ENCODE peak calls at places on chromosomes 16 and 17, in nine cellular contexts. Z is CD8-positive, alpha-beta memory T cell; T is activated CD8-positive, alpha-beta memory T cell treated with anti-CD3 and anti-CD28 coated beads, Interleukin-2, amount 50 U/mL, for 48 hours; K is NCI-H1105; M is iPS DF 6.9; F is cortex of kidney; Q is GM19239; X is neural crest cell; H is GM13977. J is an unnamed sample.

GRCh38 chr16:86545927-86546637 is 9.0 kb downstream of the MTHFSD start:
- DNase-seq in Q (no peak), Z (no peak), F (no peak), X (no peak), M (no peak), K (no peak), T (no peak), H (no peak), J (no peak)

GRCh38 chr16:30010817-30011504 is at the start of gene DOC2A:
- DNase-seq in T (no peak), F (no peak), K (peak), H (peak), X (peak), M (no peak), Z (no peak), Q (no peak), J (no peak)

GRCh38 chr17:78491236-78492115 is 85.7 kb downstream of the DNAH17 start:
- DNase-seq in X (no peak), T (no peak), K (no peak), H (no peak), Q (no peak), M (no peak), Z (no peak), F (no peak), J (no peak)

GRCh38 chr17:47239663-47240374 is 13.8 kb upstream of the ITGB3 start:
- DNase-seq in H (no peak), F (no peak), Q (no peak), X (no peak), T (no peak), K (peak), Z (no peak), M (no peak), J (peak)

GRCh38 chr17:7503521-7503920 is 19.4 kb downstream of the POLR2A start:
- DNase-seq in K (no peak), M (no peak), F (no peak), X (no peak), Q (no peak), H (no peak), T (no peak), Z (no peak), J (no peak)

GRCh38 chr16:29825145-29826044 is 5.1 kb downstream of the MVP start:
- DNase-seq in Z (no peak), K (no peak), F (no peak), H (peak), Q (peak), X (no peak), M (no peak), T (peak), J (peak)

GRCh38 chr17:9839433-9839832 is 13.7 kb downstream of the GLP2R start:
- DNase-seq in K (no peak), X (no peak), F (no peak), Q (no peak), M (no peak), Z (no peak), T (no peak), H (no peak), J (no peak)

GRCh38 chr17:60926466-60927183 is 249.0 kb downstream of the BCAS3 start:
- DNase-seq in F (no peak), K (no peak), Q (no peak), T (no peak), Z (no peak), M (no peak), X (no peak), H (no peak), J (no peak)

GRCh38 chr17:79065105-79065670 is 9.4 kb upstream of the ENGASE start:
- DNase-seq in K (peak), Z (peak), T (no peak), M (no peak), H (no peak), Q (no peak), F (no peak), X (peak), J (peak)

GRCh38 chr17:42378597-42379594 is 9.3 kb downstream of the STAT3 start:
- DNase-seq in M (no peak), H (no peak), Q (no peak), Z (no peak), X (no peak), T (no peak), F (no peak), K (no peak), J (no peak)

GRCh38 chr16:81928975-81929374 is 82.3 kb downstream of the SDR42E1 start:
- DNase-seq in T (no peak), M (no peak), X (no peak), F (no peak), Q (no peak), H (no peak), Z (no peak), K (no peak), J (no peak)

GRCh38 chr16:19737306-19737975 is 19.4 kb downstream of the IQCK start:
- DNase-seq in K (no peak), T (no peak), H (no peak), Z (no peak), F (no peak), M (no peak), Q (no peak), X (no peak), J (no peak)

GRCh38 chr16:11303405-11304138 is 22.4 kb upstream of the PRM1 start:
- DNase-seq in F (no peak), T (no peak), H (no peak), X (no peak), M (no peak), Q (no peak), K (peak), Z (no peak), J (no peak)

GRCh38 chr16:49336581-49336980 is 37.0 kb upstream of the C16orf78 start:
- DNase-seq in H (no peak), Q (no peak), M (no peak), T (no peak), K (no peak), F (no peak), X (no peak), Z (no peak), J (no peak)

GRCh38 chr17:35170968-35171771 is 23.0 kb downstream of the SLC35G3 start:
- DNase-seq in T (peak), H (peak), M (no peak), K (no peak), Q (no peak), F (no peak), Z (no peak), X (no peak), J (peak)

GRCh38 chr16:69064789-69065313 is 40.6 kb upstream of the HAS3 start:
- DNase-seq in X (no peak), K (no peak), F (no peak), T (no peak), Q (no peak), Z (no peak), M (no peak), H (no peak), J (no peak)

GRCh38 chr17:72972263-72972951 is 120.1 kb downstream of the SLC39A11 start:
- DNase-seq in K (no peak), M (no peak), T (no peak), H (no peak), F (no peak), Z (no peak), X (no peak), Q (no peak), J (no peak)

GRCh38 chr16:84027607-84028006 is 15.0 kb downstream of the SLC38A8 start:
- DNase-seq in M (no peak), H (no peak), F (no peak), Q (no peak), X (no peak), K (no peak), T (no peak), Z (no peak), J (peak)

GRCh38 chr16:88315543-88316105 is 67.1 kb upstream of the ZNF469 start:
- DNase-seq in F (no peak), Q (no peak), M (no peak), X (peak), H (no peak), K (no peak), T (no peak), Z (no peak), J (no peak)

GRCh38 chr16:70749681-70750601 is 51.0 kb downstream of the VAC14 start:
- DNase-seq in F (no peak), Z (no peak), Q (no peak), M (no peak), H (no peak), K (no peak), X (peak), T (no peak), J (no peak)

GRCh38 chr17:79984877-79985276 is 50.8 kb downstream of the TBC1D16 start:
- DNase-seq in T (no peak), M (no peak), K (no peak), F (no peak), X (no peak), H (no peak), Z (no peak), Q (no peak), J (no peak)

GRCh38 chr17:67491009-67491677 is 114.1 kb downstream of the PITPNC1 start:
- DNase-seq in Q (no peak), X (peak), F (no peak), M (no peak), T (no peak), K (no peak), Z (no peak), H (no peak), J (no peak)

GRCh38 chr17:42428141-42428944 is 5.3 kb upstream of the CAVIN1 start:
- DNase-seq in T (no peak), Q (no peak), Z (peak), H (peak), F (no peak), K (no peak), M (no peak), X (peak), J (peak)

GRCh38 chr16:1902547-1903219 is 15.5 kb downstream of the HS3ST6 start:
- DNase-seq in T (no peak), X (no peak), Q (no peak), M (no peak), H (no peak), K (no peak), Z (no peak), F (no peak), J (no peak)

GRCh38 chr16:5488581-5488980 is 391.0 kb upstream of the EEF2KMT start:
- DNase-seq in X (no peak), M (no peak), F (no peak), T (no peak), Z (no peak), Q (no peak), K (no peak), H (no peak), J (no peak)

GRCh38 chr17:58763263-58763662 is 7.6 kb downstream of the PPM1E start:
- DNase-seq in X (no peak), H (no peak), T (no peak), Q (no peak), M (no peak), Z (no peak), K (no peak), F (no peak), J (no peak)

GRCh38 chr16:20844588-20844987 is 38.3 kb downstream of the REXO5 start:
- DNase-seq in F (no peak), T (no peak), X (no peak), Q (no peak), K (no peak), H (no peak), M (no peak), Z (no peak), J (no peak)

GRCh38 chr16:27515874-27516353 is 33.8 kb downstream of the GTF3C1 start:
- DNase-seq in K (no peak), X (peak), H (peak), F (no peak), Z (no peak), Q (peak), T (peak), M (peak), J (peak)

J was measured in cerebellar cortex.